ENCODE peak calls at places on chromosomes 6 and 20, in ten cellular contexts. B is SHP77; O is RWPE1; C is fibroblast of pulmonary artery; P is HCEC 1CT; S is posterior cingulate gyrus; F is HFFc6; V is central memory CD4-positive, alpha-beta T cell; E is Caki2; L is GM12892. H is an unnamed sample.

GRCh38 chr6:98828991-98829411 is 5.4 kb upstream of the POU3F2 start:
- DNase-seq in B (peak; percentile 80), O (no peak), C (no peak), P (no peak), S (no peak), F (no peak), V (no peak), E (no peak), L (no peak), H (peak; percentile 62)

GRCh38 chr6:142605922-142606321 is 304.1 kb downstream of the ADGRG6 start:
- DNase-seq in B (no peak), O (peak; percentile 17), C (peak; percentile 47), P (peak; percentile 77), S (no peak), F (peak; percentile 51), V (no peak), E (no peak), L (no peak), H (no peak)

GRCh38 chr6:164845773-164846172 is 463.6 kb downstream of the C6orf118 start:
- DNase-seq in B (no peak), O (no peak), C (no peak), P (no peak), S (no peak), F (no peak), V (no peak), E (no peak), L (no peak), H (no peak)

GRCh38 chr6:163429858-163430448 is 15.4 kb downstream of the QKI start:
- DNase-seq in B (no peak), O (no peak), C (no peak), P (no peak), S (no peak), F (no peak), V (no peak), E (no peak), L (no peak), H (no peak)

GRCh38 chr6:146955570-146955969 is 248.6 kb upstream of the STXBP5 start:
- DNase-seq in B (no peak), O (no peak), C (no peak), P (no peak), S (no peak), F (no peak), V (no peak), E (no peak), L (no peak), H (no peak)

GRCh38 chr20:18926972-18927371 is 113.4 kb downstream of the SCP2D1 start:
- DNase-seq in B (no peak), O (no peak), C (no peak), P (no peak), S (no peak), F (no peak), V (no peak), E (no peak), L (no peak), H (no peak)

GRCh38 chr6:82971877-82972460 is 93.7 kb downstream of the UBE3D start:
- DNase-seq in B (no peak), O (no peak), C (no peak), P (no peak), S (no peak), F (no peak), V (no peak), E (no peak), L (no peak), H (no peak)

GRCh38 chr6:73710948-73711347 is 14.9 kb downstream of the CD109 start:
- DNase-seq in B (no peak), O (no peak), C (no peak), P (no peak), S (no peak), F (no peak), V (no peak), E (no peak), L (no peak), H (no peak)

GRCh38 chr6:109595998-109596397 is 95.0 kb downstream of the AK9 start:
- DNase-seq in B (peak; percentile 7), O (peak; percentile 8), C (peak; percentile 47), P (peak; percentile 41), S (no peak), F (peak; percentile 37), V (no peak), E (peak; percentile 4), L (no peak), H (peak; percentile 44)

GRCh38 chr20:24052599-24053275 is 64.2 kb upstream of the GGTLC1 start:
- DNase-seq in B (no peak), O (no peak), C (no peak), P (no peak), S (no peak), F (no peak), V (no peak), E (no peak), L (no peak), H (no peak)

GRCh38 chr20:14963262-14963663 is 625.9 kb upstream of the FLRT3 start:
- DNase-seq in B (no peak), O (peak; percentile 96), C (peak; percentile 56), P (no peak), S (no peak), F (no peak), V (no peak), E (peak; percentile 48), L (no peak), H (peak; percentile 29)

GRCh38 chr20:11355338-11355737 is 562.4 kb upstream of the BTBD3 start:
- DNase-seq in B (no peak), O (no peak), C (no peak), P (no peak), S (no peak), F (no peak), V (no peak), E (no peak), L (no peak), H (no peak)

GRCh38 chr6:31070711-31071197 is 41.6 kb downstream of the C6orf15 start:
- DNase-seq in B (no peak), O (peak; percentile 72), C (peak; percentile 87), P (peak; percentile 83), S (peak; percentile 92), F (peak; percentile 76), V (no peak), E (peak; percentile 61), L (no peak), H (peak; percentile 89)

GRCh38 chr6:52055451-52055850 is 32.0 kb downstream of the PKHD1 start:
- DNase-seq in B (no peak), O (no peak), C (no peak), P (no peak), S (no peak), F (no peak), V (no peak), E (no peak), L (no peak), H (no peak)

GRCh38 chr6:90294989-90295853 is 1.4 kb downstream of the BACH2 start:
- DNase-seq in B (peak; percentile 28), O (peak; percentile 28), C (peak; percentile 28), P (no peak), S (peak; percentile 90), F (no peak), V (peak; percentile 61), E (peak; percentile 61), L (peak; percentile 20), H (peak; percentile 54)

GRCh38 chr20:34037767-34038166 is 44.1 kb downstream of the RALY start:
- DNase-seq in B (no peak), O (no peak), C (peak; percentile 84), P (peak; percentile 28), S (no peak), F (no peak), V (no peak), E (no peak), L (no peak), H (no peak)

GRCh38 chr6:73514746-73515110 is 6.1 kb downstream of the EEF1A1 start:
- DNase-seq in B (no peak), O (no peak), C (peak; percentile 16), P (peak; percentile 24), S (no peak), F (no peak), V (no peak), E (no peak), L (no peak), H (no peak)

GRCh38 chr6:24799541-24799915 is 811 bp upstream of the ARMH2 start:
- DNase-seq in B (no peak), O (peak; percentile 30), C (no peak), P (no peak), S (no peak), F (no peak), V (no peak), E (no peak), L (no peak), H (no peak)

GRCh38 chr20:41133709-41134361 is 3.5 kb upstream of the PLCG1 start:
- DNase-seq in B (peak; percentile 64), O (peak; percentile 97), C (no peak), P (no peak), S (peak; percentile 91), F (no peak), V (peak; percentile 58), E (no peak), L (peak; percentile 67), H (no peak)

GRCh38 chr20:45798935-45799642 is 7.3 kb downstream of the DNTTIP1 start:
- DNase-seq in B (peak; percentile 38), O (peak; percentile 64), C (peak; percentile 60), P (peak; percentile 43), S (no peak), F (peak; percentile 16), V (peak; percentile 60), E (peak; percentile 64), L (peak; percentile 43), H (peak; percentile 67)

GRCh38 chr6:144662812-144663211 is 377.7 kb downstream of the UTRN start:
- DNase-seq in B (no peak), O (peak; percentile 7), C (no peak), P (no peak), S (no peak), F (no peak), V (no peak), E (no peak), L (no peak), H (no peak)

GRCh38 chr6:145022199-145022782 is 713.0 kb downstream of the EPM2A start:
- DNase-seq in B (no peak), O (no peak), C (no peak), P (no peak), S (no peak), F (no peak), V (no peak), E (no peak), L (no peak), H (no peak)

GRCh38 chr6:84332139-84333034 is 104.9 kb upstream of the CEP162 start:
- DNase-seq in B (no peak), O (no peak), C (no peak), P (peak; percentile 13), S (no peak), F (no peak), V (no peak), E (no peak), L (no peak), H (no peak)

GRCh38 chr6:52164319-52165094 is 21.7 kb upstream of the IL17A start:
- DNase-seq in B (peak; percentile 2), O (no peak), C (no peak), P (no peak), S (no peak), F (no peak), V (no peak), E (no peak), L (no peak), H (no peak)

GRCh38 chr20:46965477-46965876 is 70.8 kb downstream of the EYA2 start:
- DNase-seq in B (peak; percentile 53), O (no peak), C (no peak), P (no peak), S (no peak), F (no peak), V (no peak), E (no peak), L (no peak), H (no peak)

GRCh38 chr6:44497807-44498206 is 110.3 kb downstream of the CDC5L start:
- DNase-seq in B (no peak), O (no peak), C (no peak), P (no peak), S (no peak), F (no peak), V (no peak), E (no peak), L (no peak), H (no peak)

GRCh38 chr6:136921521-136921935 is 573 bp upstream of the SLC35D3 start:
- DNase-seq in B (peak; percentile 43), O (peak; percentile 14), C (no peak), P (no peak), S (no peak), F (no peak), V (no peak), E (no peak), L (no peak), H (peak; percentile 60)